ENCODE peak calls at places on chromosomes 16 and 17, in seven cellular contexts. A, E, Y, R, O, G and C are unnamed samples.

GRCh38 chr17:2181206-2181983 is 122.2 kb downstream of the SMG6 start:
- DNase-seq in A (no peak), E (peak), Y (no peak), R (peak), O (peak), G (no peak), C (no peak)

GRCh38 chr17:81693491-81694360 is 9.4 kb upstream of the MRPL12 start:
- DNase-seq in A (no peak), E (no peak), Y (no peak), R (no peak), O (no peak), G (no peak), C (no peak)

GRCh38 chr17:72590382-72590781 is 469.6 kb downstream of the SOX9 start:
- DNase-seq in A (no peak), E (peak), Y (no peak), R (peak), O (no peak), G (no peak), C (no peak)

GRCh38 chr17:15351925-15352324 is 10.5 kb upstream of the TEKT3 start:
- DNase-seq in A (no peak), E (peak), Y (no peak), R (peak), O (no peak), G (no peak), C (no peak)

GRCh38 chr17:2071421-2072281 is 16.7 kb downstream of the HIC1 start:
- DNase-seq in A (no peak), E (peak), Y (no peak), R (peak), O (peak), G (no peak), C (no peak)

GRCh38 chr17:15442316-15443185 is 24.9 kb downstream of the CDRT4 start:
- DNase-seq in A (no peak), E (no peak), Y (no peak), R (no peak), O (no peak), G (no peak), C (no peak)

GRCh38 chr17:41636652-41637051 is 12.3 kb upstream of the KRT17 start:
- DNase-seq in A (no peak), E (no peak), Y (no peak), R (no peak), O (no peak), G (no peak), C (no peak)

GRCh38 chr16:85529489-85530369 is 83.4 kb upstream of the GSE1 start:
- DNase-seq in A (no peak), E (no peak), Y (no peak), R (no peak), O (no peak), G (no peak), C (no peak)

GRCh38 chr16:14462811-14463210 is 167.2 kb downstream of the PARN start:
- DNase-seq in A (no peak), E (no peak), Y (no peak), R (peak), O (no peak), G (no peak), C (no peak)

GRCh38 chr16:86529160-86529559 is 18.8 kb downstream of the FOXF1 start:
- DNase-seq in A (no peak), E (peak), Y (no peak), R (peak), O (peak), G (no peak), C (no peak)

GRCh38 chr16:66278111-66278531 is 88.4 kb upstream of the CDH5 start:
- DNase-seq in A (no peak), E (no peak), Y (no peak), R (no peak), O (no peak), G (no peak), C (no peak)

GRCh38 chr17:61380217-61380835 is 19.3 kb upstream of the TBX2 start:
- DNase-seq in A (no peak), E (no peak), Y (no peak), R (no peak), O (no peak), G (no peak), C (no peak)
- TF ChIP-seq CTCF in A (no peak), E (no peak), Y (no peak), R (no peak), O (no peak), G (no peak), C (no peak)

DNA sequence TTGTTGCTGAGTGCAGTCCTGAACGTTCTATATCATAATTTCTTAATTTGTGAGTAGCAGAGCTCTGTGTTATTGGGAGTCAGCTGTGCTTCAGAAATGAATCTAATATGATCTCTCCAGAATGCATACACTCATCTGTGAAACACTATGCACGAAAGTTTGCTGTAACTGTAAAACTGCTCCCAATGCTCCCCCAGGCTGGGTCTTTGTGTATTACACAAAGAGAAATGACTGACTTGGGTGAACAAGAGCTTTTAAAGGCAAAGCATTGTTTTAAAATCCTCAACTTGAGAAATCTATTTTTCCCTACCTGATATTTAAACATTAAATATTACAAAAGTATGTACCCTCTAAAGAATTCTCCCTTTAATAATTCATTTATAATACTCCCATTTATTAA is 636.7 kb upstream of the KIF2B start:
- DNase-seq in A (no peak), E (no peak), Y (no peak), R (no peak), O (no peak), G (no peak), C (no peak)
- TF ChIP-seq CTCF in A (no peak), E (no peak), Y (no peak), R (no peak), O (no peak), G (no peak), C (no peak)

GRCh38 chr17:74858672-74859438 is 830 bp downstream of the GRIN2C start:
- DNase-seq in A (no peak), E (no peak), Y (no peak), R (no peak), O (no peak), G (no peak), C (no peak)

GRCh38 chr17:74860229-74860998 is 729 bp upstream of the GRIN2C start:
- DNase-seq in A (peak), E (no peak), Y (no peak), R (no peak), O (no peak), G (no peak), C (peak)

GRCh38 chr17:74861554-74862107 is 1.9 kb upstream of the GRIN2C start:
- DNase-seq in A (no peak), E (no peak), Y (no peak), R (no peak), O (no peak), G (peak), C (no peak)

GRCh38 chr17:74860999-74861553 is 1.4 kb upstream of the GRIN2C start:
- DNase-seq in A (peak), E (no peak), Y (no peak), R (no peak), O (no peak), G (no peak), C (no peak)

DNA sequence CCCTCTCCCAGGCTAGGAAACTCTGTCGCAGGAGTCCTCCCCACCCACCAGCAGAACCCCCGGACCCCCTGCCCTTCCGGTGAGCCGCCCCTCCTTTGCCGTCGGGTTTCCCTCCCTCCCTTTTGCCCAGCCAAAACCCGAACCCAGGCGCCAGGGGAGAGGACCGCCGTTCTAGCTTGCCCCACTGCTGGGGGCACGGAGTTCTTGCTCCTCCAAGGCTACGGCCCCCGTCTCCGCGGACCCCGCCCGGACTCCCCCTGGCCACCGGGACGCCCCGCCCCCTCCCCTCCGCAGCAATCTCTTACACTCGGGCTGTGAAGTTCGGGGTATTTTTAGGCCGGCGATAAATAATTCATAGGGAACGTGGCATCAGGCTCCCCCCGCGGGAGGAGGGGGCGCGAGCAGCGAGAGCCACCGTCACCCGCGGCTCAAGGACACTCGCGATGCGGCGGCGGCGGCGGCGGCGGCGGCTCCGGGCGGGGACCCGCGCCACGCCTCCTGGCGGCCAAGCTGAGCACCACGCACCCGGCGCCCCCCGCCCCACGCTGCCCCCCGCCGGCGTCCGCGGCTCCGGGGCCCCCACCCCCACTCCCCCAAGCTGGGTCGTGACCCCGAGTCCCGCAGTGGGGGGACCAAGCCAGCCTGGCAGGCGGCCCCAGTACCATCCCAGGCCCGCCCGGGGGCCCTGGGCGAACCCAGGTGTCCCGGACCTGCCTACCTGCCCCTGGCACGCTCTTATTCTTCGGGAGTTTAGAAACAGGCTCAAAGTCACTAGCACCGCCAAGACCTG is at the start of gene GRIN2C:
- DNase-seq in A (peak), E (no peak), Y (no peak), R (no peak), O (no peak), G (no peak), C (peak)
- TF ChIP-seq CTCF in A (peak), E (no peak), Y (peak), R (peak), O (peak), G (peak), C (peak)

GRCh38 chr17:7016406-7016805 is 4.0 kb downstream of the RNASEK start:
- DNase-seq in A (no peak), E (no peak), Y (no peak), R (no peak), O (no peak), G (no peak), C (no peak)

GRCh38 chr17:7014261-7014994 is 2.0 kb downstream of the RNASEK start:
- DNase-seq in A (peak), E (peak), Y (peak), R (peak), O (peak), G (peak), C (peak)

GRCh38 chr17:7015587-7016020 is 3.2 kb downstream of the RNASEK start:
- DNase-seq in A (peak), E (no peak), Y (no peak), R (no peak), O (no peak), G (no peak), C (no peak)

GRCh38 chr17:7016886-7017826 is 4.7 kb downstream of the RNASEK start:
- DNase-seq in A (no peak), E (no peak), Y (no peak), R (no peak), O (no peak), G (no peak), C (no peak)

DNA sequence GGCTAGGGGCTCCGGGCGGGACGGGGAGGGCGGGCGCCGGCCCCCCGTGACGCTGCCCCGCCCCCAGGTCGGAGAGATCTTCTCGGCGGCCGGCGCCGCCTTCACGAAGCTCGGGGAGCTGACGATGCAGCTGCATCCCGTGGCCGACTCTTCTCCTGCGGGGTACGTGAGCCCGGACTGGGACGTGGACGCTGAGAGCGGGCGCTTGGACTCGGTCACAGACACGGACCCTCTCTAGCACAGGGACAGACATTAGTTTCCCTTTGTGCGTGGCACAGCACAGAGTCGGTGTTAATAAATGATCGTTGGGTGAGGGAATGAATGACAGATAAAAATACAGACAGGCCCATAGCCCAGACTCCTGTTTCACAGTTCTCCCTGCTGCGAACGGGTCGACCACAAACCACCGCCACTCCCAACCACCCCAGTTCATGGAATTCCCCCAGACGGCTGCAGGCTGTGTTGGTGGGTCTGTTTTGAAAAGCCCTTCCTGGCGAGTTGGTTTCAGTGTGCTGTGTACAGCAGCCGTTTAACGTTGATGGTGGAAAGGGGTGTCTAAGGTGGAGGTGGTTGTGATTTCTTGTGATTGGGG is 2.7 kb downstream of the RNASEK start:
- DNase-seq in A (peak), E (peak), Y (no peak), R (peak), O (no peak), G (no peak), C (peak)
- TF ChIP-seq CTCF in A (no peak), E (no peak), Y (no peak), R (no peak), O (peak), G (peak), C (no peak)

DNA sequence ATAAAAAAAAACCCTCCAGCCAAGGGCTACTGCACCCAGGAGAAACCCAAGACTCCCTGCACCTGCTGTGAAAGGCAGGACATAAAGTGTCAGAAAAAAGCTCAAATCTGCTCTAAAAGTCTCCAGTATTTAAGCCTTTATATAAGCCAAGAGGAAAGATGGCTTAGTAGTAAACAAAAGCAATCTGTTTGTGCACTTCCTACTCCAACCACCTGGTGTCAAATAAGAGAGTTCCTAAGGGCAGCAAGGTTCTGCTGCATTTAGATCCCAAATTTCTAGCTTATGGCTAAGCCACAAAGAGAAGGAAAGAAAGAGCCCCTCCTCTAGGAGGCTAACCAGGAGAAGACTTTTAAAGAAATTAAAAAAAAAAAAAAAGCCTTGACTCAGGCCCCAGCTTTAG is 20.6 kb downstream of the ACSM1 start:
- DNase-seq in A (no peak), E (no peak), Y (no peak), R (no peak), O (no peak), G (no peak), C (no peak)
- TF ChIP-seq CTCF in A (no peak), E (no peak), Y (no peak), R (no peak), O (no peak), G (no peak), C (peak)

GRCh38 chr16:2895813-2896212 is 12.8 kb downstream of the FLYWCH2 start:
- DNase-seq in A (no peak), E (no peak), Y (no peak), R (peak), O (no peak), G (no peak), C (no peak)

GRCh38 chr16:2896480-2897010 is 13.5 kb downstream of the FLYWCH2 start:
- DNase-seq in A (no peak), E (no peak), Y (no peak), R (no peak), O (no peak), G (no peak), C (no peak)

GRCh38 chr16:2898831-2899563 is 12.7 kb upstream of the FLYWCH1 start:
- DNase-seq in A (no peak), E (no peak), Y (no peak), R (no peak), O (no peak), G (no peak), C (no peak)

GRCh38 chr16:2897110-2897509 is 14.1 kb downstream of the FLYWCH2 start:
- DNase-seq in A (peak), E (no peak), Y (no peak), R (peak), O (no peak), G (no peak), C (peak)

GRCh38 chr16:2894231-2894630 is 11.2 kb downstream of the FLYWCH2 start:
- DNase-seq in A (no peak), E (no peak), Y (no peak), R (no peak), O (no peak), G (no peak), C (no peak)
- TF ChIP-seq CTCF in A (no peak), E (no peak), Y (no peak), R (no peak), O (no peak), G (no peak), C (no peak)

GRCh38 chr16:4477966-4478365 is 1.8 kb downstream of the HMOX2 start:
- DNase-seq in A (no peak), E (peak), Y (no peak), R (peak), O (no peak), G (no peak), C (no peak)
- TF ChIP-seq CTCF in A (no peak), E (peak), Y (peak), R (peak), O (peak), G (no peak), C (no peak)

GRCh38 chr17:13003454-13003851 is 14.4 kb downstream of the ELAC2 start:
- DNase-seq in A (no peak), E (no peak), Y (no peak), R (no peak), O (no peak), G (no peak), C (no peak)
- TF ChIP-seq CTCF in A (no peak), E (no peak), Y (no peak), R (no peak), O (peak), G (peak), C (no peak)

DNA sequence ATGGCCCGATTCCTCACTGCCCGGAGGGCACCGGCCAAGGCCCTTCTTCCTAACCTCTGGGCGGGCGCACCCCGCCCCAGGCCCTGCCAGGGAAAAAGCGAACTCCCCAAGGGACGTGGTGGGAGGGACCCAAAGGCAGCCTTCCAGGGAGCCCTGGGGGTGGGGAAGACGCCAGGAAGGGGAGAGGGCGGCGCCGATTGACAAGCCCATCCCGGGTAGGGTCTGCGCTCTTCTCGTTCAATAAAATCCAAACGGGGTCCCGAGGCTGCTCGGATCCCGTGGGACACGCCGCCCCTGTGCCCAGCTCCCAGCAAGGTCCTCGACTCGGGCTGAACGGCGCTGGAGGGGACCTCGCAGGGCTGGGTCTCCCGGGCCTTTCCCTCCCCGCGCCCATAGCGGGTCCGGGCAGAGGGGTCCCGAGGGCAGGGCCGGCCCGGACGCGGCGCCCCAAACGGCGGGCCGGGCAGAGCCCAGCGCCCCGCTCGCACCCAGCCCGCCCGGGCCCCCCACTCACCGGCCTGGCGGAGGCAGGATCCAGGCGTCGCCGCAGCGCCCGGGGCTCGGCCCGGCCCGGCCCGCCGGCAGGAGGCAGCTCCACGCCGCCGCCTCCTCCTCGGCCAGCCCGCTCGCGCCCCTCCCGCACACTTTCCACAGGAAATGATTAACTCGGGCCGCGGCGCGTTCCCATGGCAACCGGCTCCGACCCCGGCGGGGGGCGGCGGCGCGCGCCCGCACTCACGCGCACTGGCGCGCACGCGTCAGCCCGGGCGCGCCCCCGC is at the start of gene KIFC3:
- DNase-seq in A (peak), E (peak), Y (no peak), R (peak), O (peak), G (peak), C (peak)
- TF ChIP-seq CTCF in A (peak), E (no peak), Y (no peak), R (peak), O (peak), G (no peak), C (peak)